ENCODE peak calls at places on chromosome 13, in nine cellular contexts. A is stomach; T is RPMI8226; L is stimulated activated CD4-positive, alpha-beta T cell treated with anti-CD3 and anti-CD28 coated beads, Interleukin-4, amount 100 ng/mL, for 4 hours; E is NCI-H460; Z is EL; J is effector CD4-positive, alpha-beta T cell; C is right lobe of liver; I is amniotic stem cell. Y is an unnamed sample.

GRCh38 chr13:20002766-20003165 is 44.2 kb downstream of the ZMYM2 start:
- DNase-seq in A (no peak), T (no peak), L (no peak), E (no peak), Z (no peak), J (no peak), C (no peak), I (no peak), Y (no peak)

GRCh38 chr13:110462091-110462490 is 99.4 kb downstream of the RAB20 start:
- DNase-seq in A (no peak), T (no peak), L (no peak), E (no peak), Z (no peak), J (no peak), C (no peak), I (no peak), Y (no peak)

GRCh38 chr13:50320297-50320862 is 305.1 kb downstream of the KCNRG start:
- DNase-seq in A (no peak), T (no peak), L (no peak), E (peak), Z (peak), J (no peak), C (no peak), I (no peak), Y (no peak)

GRCh38 chr13:19791953-19792537 is 9.3 kb upstream of the PSPC1 start:
- DNase-seq in A (no peak), T (no peak), L (no peak), E (no peak), Z (no peak), J (no peak), C (no peak), I (no peak), Y (no peak)

GRCh38 chr13:45807520-45808099 is 43.9 kb downstream of the SIAH3 start:
- DNase-seq in A (peak), T (peak), L (no peak), E (peak), Z (peak), J (no peak), C (no peak), I (peak), Y (no peak)

GRCh38 chr13:50222569-50223332 is 207.5 kb downstream of the KCNRG start:
- DNase-seq in A (peak), T (peak), L (no peak), E (no peak), Z (peak), J (no peak), C (peak), I (no peak), Y (peak)

GRCh38 chr13:113737803-113738202 is 21.2 kb upstream of the TMEM255B start:
- DNase-seq in A (no peak), T (no peak), L (no peak), E (no peak), Z (no peak), J (no peak), C (no peak), I (no peak), Y (no peak)

GRCh38 chr13:76397413-76397812 is 488.8 kb downstream of the KCTD12 start:
- DNase-seq in A (no peak), T (no peak), L (no peak), E (no peak), Z (no peak), J (no peak), C (no peak), I (no peak), Y (no peak)

GRCh38 chr13:113159701-113160100 is 1.3 kb downstream of the PROZ start:
- DNase-seq in A (no peak), T (no peak), L (no peak), E (no peak), Z (no peak), J (no peak), C (peak), I (no peak), Y (no peak)

GRCh38 chr13:42137856-42138537 is 89.5 kb downstream of the DGKH start:
- DNase-seq in A (no peak), T (no peak), L (no peak), E (no peak), Z (peak), J (no peak), C (no peak), I (no peak), Y (no peak)

GRCh38 chr13:40502236-40502635 is 164.2 kb downstream of the FOXO1 start:
- DNase-seq in A (no peak), T (no peak), L (no peak), E (no peak), Z (no peak), J (no peak), C (no peak), I (no peak), Y (no peak)

GRCh38 chr13:102236830-102237621 is 164.8 kb downstream of the FGF14 start:
- DNase-seq in A (no peak), T (no peak), L (no peak), E (no peak), Z (no peak), J (no peak), C (no peak), I (no peak), Y (no peak)

GRCh38 chr13:92833071-92833470 is 393.5 kb upstream of the GPC6 start:
- DNase-seq in A (no peak), T (no peak), L (no peak), E (no peak), Z (no peak), J (no peak), C (no peak), I (no peak), Y (no peak)

GRCh38 chr13:34025746-34026145 is 207.8 kb downstream of the RFC3 start:
- DNase-seq in A (no peak), T (no peak), L (no peak), E (no peak), Z (peak), J (no peak), C (no peak), I (no peak), Y (no peak)

GRCh38 chr13:51625555-51626345 is 41.5 kb downstream of the WDFY2 start:
- DNase-seq in A (peak), T (no peak), L (no peak), E (no peak), Z (no peak), J (no peak), C (peak), I (no peak), Y (no peak)

GRCh38 chr13:20457670-20458069 is 68.0 kb downstream of the CRYL1 start:
- DNase-seq in A (no peak), T (no peak), L (no peak), E (no peak), Z (no peak), J (no peak), C (no peak), I (no peak), Y (no peak)

GRCh38 chr13:49749852-49750251 is 42.6 kb downstream of the KPNA3 start:
- DNase-seq in A (no peak), T (no peak), L (no peak), E (no peak), Z (no peak), J (no peak), C (no peak), I (no peak), Y (no peak)

GRCh38 chr13:26909515-26909914 is 148.9 kb upstream of the GPR12 start:
- DNase-seq in A (no peak), T (no peak), L (no peak), E (no peak), Z (no peak), J (no peak), C (no peak), I (no peak), Y (no peak)

GRCh38 chr13:112815871-112816270 is 126.0 kb downstream of the ATP11A start:
- DNase-seq in A (peak), T (no peak), L (no peak), E (no peak), Z (no peak), J (no peak), C (no peak), I (no peak), Y (no peak)

Y was measured in upper lobe of right lung.